ENCODE peak calls at places on chromosomes 2 and 18, in nine cellular contexts. G is CD4-positive, alpha-beta memory T cell; A is putamen; E is T follicular helper cell; Q is ovary; J is stomach; L is AG08395; F is T-helper 9 cell; K is coronary artery. I is an unnamed sample.

GRCh38 chr2:96485751-96486643 is 19.2 kb downstream of the NEURL3 start:
- DNase-seq in K (no peak), G (peak), A (peak), E (peak), L (peak), J (peak), Q (peak), F (peak), I (peak)

GRCh38 chr2:215454519-215454918 is 18.7 kb upstream of the FN1 start:
- DNase-seq in Q (no peak), G (no peak), F (no peak), K (no peak), J (no peak), A (peak), L (peak), E (no peak), I (peak)

GRCh38 chr2:218465987-218466633 is 47.2 kb downstream of the VIL1 start:
- DNase-seq in A (peak), J (no peak), K (no peak), Q (no peak), G (peak), L (peak), E (no peak), F (no peak), I (peak)

GRCh38 chr2:176105078-176105726 is 1.9 kb upstream of the HOXD11 start:
- DNase-seq in J (no peak), F (no peak), Q (no peak), G (no peak), E (no peak), L (no peak), K (no peak), A (no peak), I (no peak)

GRCh38 chr2:215784371-215784783 is 229.0 kb downstream of the MREG start:
- DNase-seq in E (no peak), J (no peak), G (no peak), Q (no peak), F (no peak), K (no peak), L (peak), A (no peak), I (no peak)

GRCh38 chr18:79533146-79533545 is 137.4 kb downstream of the NFATC1 start:
- DNase-seq in E (no peak), G (no peak), F (no peak), A (no peak), Q (no peak), K (no peak), J (no peak), L (no peak), I (no peak)

GRCh38 chr18:45399643-45400042 is 215.6 kb upstream of the SLC14A2 start:
- DNase-seq in E (no peak), F (no peak), K (no peak), A (no peak), J (no peak), L (no peak), G (no peak), Q (no peak), I (no peak)

GRCh38 chr18:67590571-67591141 is 74.1 kb upstream of the DSEL start:
- DNase-seq in F (no peak), Q (no peak), K (no peak), L (no peak), J (no peak), G (no peak), A (no peak), E (no peak), I (no peak)

GRCh38 chr2:135960598-135961551 is 24.6 kb downstream of the DARS1 start:
- DNase-seq in G (peak), F (no peak), A (no peak), K (no peak), Q (no peak), E (no peak), J (no peak), L (no peak), I (peak)

GRCh38 chr2:147789720-147790119 is 55.1 kb upstream of the ACVR2A start:
- DNase-seq in Q (no peak), K (no peak), J (no peak), F (no peak), L (no peak), G (no peak), E (no peak), A (no peak), I (no peak)

GRCh38 chr2:11387100-11387390 is 42.6 kb upstream of the ROCK2 start:
- DNase-seq in A (no peak), J (no peak), L (peak), Q (no peak), F (no peak), E (no peak), K (no peak), G (no peak), I (no peak)

I was measured in cerebellar cortex.